ENCODE peak calls at places on chromosomes 6 and 20, in eight cellular contexts. W is foreskin fibroblast, O is WTC11, L is HL-60, T is OCI-LY7, K is fibroblast of mammary gland, E is GM12865, S is thoracic aorta. F is an unnamed sample.

GRCh38 chr20:57480444-57481152 is 44.3 kb downstream of the CTCFL start:
- DNase-seq in K (no peak), W (no peak), L (no peak), E (peak), T (peak), O (no peak), S (no peak), F (peak)

GRCh38 chr6:26043389-26044139 is 43.7 kb upstream of the HFE start:
- DNase-seq in W (peak), O (peak), K (peak), E (peak), T (peak), L (no peak), S (no peak), F (peak)

GRCh38 chr6:2741756-2742155 is 9.0 kb downstream of the MYLK4 start:
- DNase-seq in E (no peak), K (no peak), O (no peak), T (no peak), L (no peak), S (no peak), W (no peak), F (no peak)

GRCh38 chr20:47768016-47768953 is 17.0 kb downstream of the SULF2 start:
- DNase-seq in S (no peak), L (no peak), T (no peak), K (no peak), O (no peak), W (no peak), E (peak), F (no peak)

GRCh38 chr6:122790740-122791679 is 2.0 kb downstream of the SMPDL3A start:
- DNase-seq in E (no peak), O (no peak), T (no peak), S (no peak), K (peak), W (no peak), L (peak), F (peak)

GRCh38 chr20:45419188-45420091 is 3.5 kb downstream of the PIGT start:
- DNase-seq in O (no peak), L (no peak), K (peak), S (no peak), E (peak), W (peak), T (peak), F (peak)

GRCh38 chr6:75460636-75461035 is 33.0 kb downstream of the FILIP1 start:
- DNase-seq in T (no peak), L (no peak), S (no peak), K (peak), E (no peak), W (peak), O (no peak), F (no peak)

GRCh38 chr20:62893700-62894099 is 32.1 kb upstream of the TCFL5 start:
- DNase-seq in L (no peak), W (no peak), K (no peak), O (no peak), S (no peak), T (no peak), E (no peak), F (no peak)

GRCh38 chr6:138987299-138987642 is 782 bp downstream of the REPS1 start:
- DNase-seq in E (peak), O (peak), K (no peak), L (no peak), W (no peak), S (no peak), T (no peak), F (no peak)

GRCh38 chr20:36400901-36401300 is 94.8 kb downstream of the DLGAP4 start:
- DNase-seq in S (no peak), E (no peak), K (no peak), T (no peak), O (peak), W (no peak), L (no peak), F (no peak)

GRCh38 chr20:35353646-35354045 is 58.1 kb downstream of the UQCC1 start:
- DNase-seq in T (no peak), L (no peak), S (no peak), K (no peak), E (no peak), O (no peak), W (no peak), F (no peak)

GRCh38 chr20:1577906-1578305 is 20.4 kb upstream of the SIRPD start:
- DNase-seq in W (no peak), L (no peak), K (no peak), O (no peak), E (no peak), T (no peak), S (no peak), F (no peak)

GRCh38 chr20:47205577-47206123 is 150.8 kb downstream of the ZMYND8 start:
- DNase-seq in L (peak), T (peak), W (peak), O (peak), E (peak), K (peak), S (peak), F (peak)

GRCh38 chr20:44863661-44864060 is 21.8 kb upstream of the YWHAB start:
- DNase-seq in O (no peak), K (no peak), W (no peak), E (no peak), L (no peak), T (no peak), S (no peak), F (no peak)

GRCh38 chr6:136989591-136990578 is 54.9 kb downstream of the IL20RA start:
- DNase-seq in O (peak), S (no peak), W (peak), K (no peak), E (no peak), L (no peak), T (no peak), F (no peak)

GRCh38 chr20:61768926-61769832 is 296.5 kb downstream of the TAF4 start:
- DNase-seq in K (no peak), L (no peak), E (no peak), T (no peak), S (no peak), O (no peak), W (no peak), F (no peak)

GRCh38 chr6:169470790-169471189 is 217.1 kb upstream of the THBS2 start:
- DNase-seq in O (no peak), T (no peak), E (no peak), K (no peak), W (no peak), L (no peak), S (no peak), F (no peak)

GRCh38 chr6:4032475-4032874 is 46.5 kb downstream of the FAM217A start:
- DNase-seq in E (no peak), O (no peak), K (no peak), L (no peak), T (no peak), W (no peak), S (no peak), F (no peak)

GRCh38 chr6:71482742-71483141 is 194.1 kb downstream of the OGFRL1 start:
- DNase-seq in L (no peak), K (peak), S (no peak), W (peak), T (no peak), O (no peak), E (peak), F (no peak)

GRCh38 chr6:30893666-30894065 is 9.3 kb downstream of the DDR1 start:
- DNase-seq in T (no peak), W (no peak), L (no peak), S (no peak), K (no peak), E (no peak), O (no peak), F (no peak)

GRCh38 chr6:108562503-108562993 is 1.8 kb downstream of the FOXO3 start:
- DNase-seq in T (no peak), S (peak), K (peak), E (no peak), W (peak), L (peak), O (peak), F (no peak)

GRCh38 chr6:73231986-73232391 is 6.7 kb upstream of the KHDC1L start:
- DNase-seq in W (no peak), E (peak), O (no peak), K (no peak), L (no peak), T (no peak), S (no peak), F (no peak)

GRCh38 chr6:162165479-162165878 is 562.1 kb downstream of the PRKN start:
- DNase-seq in T (no peak), K (no peak), O (no peak), S (no peak), E (no peak), W (no peak), L (no peak), F (no peak)

GRCh38 chr6:149044394-149044965 is 273.0 kb upstream of the TAB2 start:
- DNase-seq in L (no peak), O (no peak), E (no peak), W (peak), K (no peak), S (no peak), T (no peak), F (no peak)

GRCh38 chr6:149046822-149047246 is 270.7 kb upstream of the TAB2 start:
- DNase-seq in E (peak), K (peak), T (peak), S (no peak), L (no peak), O (no peak), W (peak), F (no peak)

GRCh38 chr6:149046164-149046821 is 271.2 kb upstream of the TAB2 start:
- DNase-seq in E (no peak), W (no peak), O (no peak), L (no peak), T (no peak), K (no peak), S (no peak), F (no peak)

GRCh38 chr6:149043476-149044130 is 273.9 kb upstream of the TAB2 start:
- DNase-seq in S (no peak), W (peak), O (peak), K (peak), T (peak), L (peak), E (peak), F (no peak)

GRCh38 chr6:149045404-149045803 is 272.1 kb upstream of the TAB2 start:
- DNase-seq in E (peak), L (no peak), T (no peak), O (no peak), K (no peak), S (no peak), W (no peak), F (no peak)
- TF ChIP-seq CTCF in E (peak), L (no peak), T (peak), O (no peak), K (no peak), S (no peak), W (no peak), F (no peak)

GRCh38 chr6:22413681-22414305 is 117.0 kb upstream of the PRL start:
- DNase-seq in S (no peak), T (no peak), L (no peak), W (peak), E (no peak), O (no peak), K (peak), F (no peak)
- TF ChIP-seq CTCF in S (no peak), T (no peak), L (no peak), W (no peak), E (no peak), O (no peak), K (peak), F (no peak)

GRCh38 chr6:87237804-87238203 is 82.4 kb downstream of the ZNF292 start:
- DNase-seq in E (peak), W (peak), O (no peak), T (peak), S (no peak), K (peak), L (peak), F (peak)
- TF ChIP-seq CTCF in E (no peak), W (peak), O (no peak), T (peak), S (peak), K (peak), L (peak), F (peak)

GRCh38 chr6:63636516-63636968 is 940 bp downstream of the PHF3 start:
- DNase-seq in L (no peak), O (peak), K (peak), E (peak), S (peak), T (peak), W (peak), F (peak)

GRCh38 chr6:63634630-63635029 is 972 bp upstream of the PHF3 start:
- DNase-seq in L (no peak), K (no peak), S (no peak), T (peak), O (no peak), E (no peak), W (peak), F (no peak)

GRCh38 chr6:63635165-63635562 is 438 bp upstream of the PHF3 start:
- DNase-seq in K (no peak), E (no peak), L (no peak), W (no peak), T (no peak), S (no peak), O (no peak), F (no peak)

GRCh38 chr6:63637865-63638445 is 2.4 kb downstream of the PHF3 start:
- DNase-seq in E (no peak), K (no peak), O (no peak), W (peak), L (no peak), S (no peak), T (no peak), F (no peak)

DNA sequence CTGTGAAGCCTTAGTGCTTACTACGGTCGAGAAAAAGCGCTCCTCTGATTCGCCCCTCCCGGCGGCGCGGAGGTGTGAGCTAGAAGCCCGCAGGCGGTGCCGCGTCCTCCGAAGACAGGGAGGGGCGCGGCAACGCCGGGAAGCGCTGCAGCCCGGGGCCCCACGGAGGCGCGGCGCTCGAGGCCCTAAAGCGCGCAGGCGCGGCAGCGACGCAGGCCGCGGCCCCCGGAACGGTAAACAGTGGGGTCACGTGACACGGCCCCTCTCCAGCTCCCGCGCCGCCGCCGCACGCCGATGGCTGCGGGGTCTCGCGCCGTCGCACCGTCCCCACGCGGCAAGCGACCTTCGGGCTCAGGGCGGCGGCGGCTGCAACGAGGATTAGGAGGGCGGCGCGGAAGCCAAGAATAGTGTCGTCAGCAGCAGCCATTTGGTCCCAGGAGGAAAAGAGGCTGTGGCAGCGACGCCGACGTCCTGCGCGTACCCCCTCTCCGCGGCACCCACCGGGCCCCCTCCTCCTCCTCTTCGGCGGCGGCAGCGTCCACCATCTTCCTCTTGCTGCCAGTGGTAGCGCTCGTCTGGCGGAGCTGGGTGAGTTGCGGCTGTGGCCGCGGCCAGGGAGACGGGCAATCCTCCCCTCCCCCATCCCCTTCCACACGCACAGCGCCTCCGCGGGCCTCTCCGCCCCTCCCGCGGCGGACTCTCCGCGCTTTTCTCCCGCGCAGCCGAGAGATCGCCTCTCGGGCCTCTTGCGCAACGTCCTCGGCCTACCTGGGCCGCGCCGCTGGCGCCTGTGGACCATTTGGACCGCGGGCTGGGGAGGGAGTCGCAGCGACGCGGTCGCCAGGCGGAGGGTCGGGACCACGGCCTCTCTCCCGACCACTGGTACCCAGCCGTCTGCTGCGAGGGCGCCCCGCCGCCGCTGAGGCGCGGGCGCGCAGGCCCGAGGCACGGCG is at the start of gene PHF3:
- DNase-seq in S (peak), L (peak), T (peak), W (peak), E (peak), O (peak), K (peak), F (peak)
- TF ChIP-seq CTCF in S (no peak), L (no peak), T (peak), W (no peak), E (no peak), O (no peak), K (no peak), F (no peak)

GRCh38 chr6:76876922-76877553 is 586.3 kb downstream of the HTR1B start:
- DNase-seq in L (no peak), T (no peak), S (no peak), O (peak), K (peak), W (peak), E (peak), F (no peak)
- TF ChIP-seq CTCF in L (no peak), T (no peak), S (peak), O (peak), K (peak), W (no peak), E (peak), F (peak)

GRCh38 chr20:21808863-21809664 is 103.6 kb downstream of the PAX1 start:
- DNase-seq in E (peak), L (peak), O (peak), K (peak), S (no peak), W (no peak), T (peak), F (peak)
- TF ChIP-seq CTCF in E (peak), L (peak), O (peak), K (peak), S (peak), W (peak), T (peak), F (peak)

DNA sequence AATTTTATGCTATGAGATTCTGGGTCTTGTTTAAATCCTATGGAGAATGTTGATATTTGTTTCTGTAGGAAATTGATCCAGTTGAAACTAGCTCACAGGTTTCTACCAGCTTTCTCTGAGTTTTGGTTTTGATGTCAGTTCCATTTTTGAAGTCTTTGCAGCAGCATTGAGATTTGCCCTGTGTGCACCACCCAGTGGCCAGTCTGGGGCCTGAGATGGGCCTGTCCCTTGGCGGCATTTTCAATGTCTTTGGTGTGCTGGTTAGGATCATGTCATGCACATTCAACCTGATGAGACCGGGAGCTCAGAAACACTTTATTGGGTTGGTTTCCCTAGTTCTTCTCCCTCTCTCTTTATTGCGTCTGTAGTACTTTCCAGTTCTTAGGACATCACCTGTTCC is 395.2 kb upstream of the MAP3K7 start:
- DNase-seq in E (peak), K (no peak), W (no peak), T (no peak), O (peak), L (no peak), S (no peak), F (no peak)
- TF ChIP-seq CTCF in E (peak), K (no peak), W (no peak), T (peak), O (no peak), L (no peak), S (no peak), F (no peak)

DNA sequence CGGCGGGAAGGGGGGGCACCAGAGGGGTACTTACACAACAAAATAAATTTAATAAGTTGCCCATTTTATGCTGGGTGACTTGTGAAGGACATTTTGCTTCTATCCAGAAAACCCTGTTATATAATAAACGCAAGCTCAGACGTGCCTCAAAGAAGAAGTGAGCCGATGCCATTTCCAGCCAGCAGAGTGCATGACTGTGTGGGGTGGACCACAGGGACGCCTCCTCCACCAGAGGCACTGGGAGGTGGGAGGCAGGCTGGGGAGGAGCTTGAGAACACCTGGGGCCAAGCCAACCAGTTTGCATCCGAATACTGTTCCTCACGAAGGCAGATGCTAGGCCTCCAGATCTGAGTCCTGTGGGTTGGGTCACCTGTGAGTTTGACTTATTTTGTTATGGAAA is 363.9 kb downstream of the RNGTT start:
- DNase-seq in K (no peak), T (peak), L (no peak), E (peak), W (no peak), O (peak), S (no peak), F (peak)
- TF ChIP-seq CTCF in K (no peak), T (peak), L (no peak), E (peak), W (no peak), O (no peak), S (no peak), F (no peak)

DNA sequence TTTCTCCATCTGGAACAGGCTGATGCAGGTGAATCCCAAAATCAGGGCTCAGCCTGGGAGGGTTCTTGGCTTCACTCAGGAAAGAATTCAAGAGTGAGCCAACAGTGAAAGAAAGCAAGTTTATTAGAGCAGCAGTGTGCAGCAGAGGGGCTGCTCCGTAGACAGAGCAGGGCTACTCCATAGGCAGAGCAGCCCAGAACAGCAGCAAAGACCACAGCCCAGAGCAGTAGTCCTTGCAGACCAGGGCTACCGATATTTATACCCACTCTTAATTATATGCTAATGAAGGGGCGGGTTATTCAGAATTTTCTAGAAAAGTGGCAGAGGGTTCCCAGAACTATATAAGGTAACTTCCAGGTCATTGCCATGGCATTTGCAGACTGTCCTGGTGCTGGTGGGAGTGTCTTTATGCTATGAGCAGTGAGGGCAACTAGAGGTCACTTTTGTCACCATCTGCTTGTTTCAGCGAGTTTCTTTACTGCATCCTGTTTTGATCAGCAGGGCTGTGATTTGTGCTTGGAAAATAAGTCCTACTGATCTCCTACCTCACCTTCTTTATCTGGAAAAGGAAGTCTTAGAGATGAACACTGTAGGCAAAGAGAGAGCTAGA is 39.8 kb upstream of the PTPN1 start:
- DNase-seq in O (no peak), E (no peak), W (peak), T (no peak), S (no peak), K (no peak), L (no peak), F (no peak)
- TF ChIP-seq CTCF in O (no peak), E (no peak), W (no peak), T (no peak), S (no peak), K (no peak), L (no peak), F (no peak)

GRCh38 chr6:33288942-33289783 is at the start of the genes PFDN6 and WDR46:
- DNase-seq in L (peak), O (peak), K (peak), T (peak), E (peak), S (peak), W (peak), F (peak)
- TF ChIP-seq CTCF in L (no peak), O (no peak), K (no peak), T (no peak), E (no peak), S (no peak), W (no peak), F (no peak)

F was measured in GM10248.